ENCODE peak calls at places on chromosomes 1 and 21, in six cellular contexts. G is IMR-90, Y is mesenchymal stem cell, X is mesendoderm, V is H1, U is neuronal stem cell. M is an unnamed sample.

GRCh38 chr1:2452583-2453315 is 23.3 kb upstream of the PLCH2 start:
- DNase-seq in Y (no peak), G (peak), U (no peak), X (no peak), V (no peak), M (no peak)

GRCh38 chr1:206588492-206588891 is 23.8 kb downstream of the EIF2D start:
- DNase-seq in G (no peak), Y (peak), V (no peak), X (no peak), U (no peak), M (no peak)

GRCh38 chr1:58318157-58318665 is 228.3 kb downstream of the OMA1 start:
- DNase-seq in X (no peak), V (no peak), G (no peak), U (no peak), Y (no peak), M (no peak)

GRCh38 chr1:14869197-14869596 is 270.7 kb downstream of the KAZN start:
- DNase-seq in G (peak), V (no peak), U (no peak), Y (no peak), X (no peak), M (no peak)

GRCh38 chr1:68725353-68725752 is 228.5 kb upstream of the DEPDC1 start:
- DNase-seq in G (no peak), X (no peak), U (no peak), V (no peak), Y (no peak), M (no peak)

GRCh38 chr1:150176593-150176992 is 26.9 kb downstream of the PLEKHO1 start:
- DNase-seq in V (no peak), U (no peak), G (no peak), X (no peak), Y (no peak), M (no peak)

GRCh38 chr1:195195423-195196057 is 1412.7 kb downstream of the KCNT2 start:
- DNase-seq in U (no peak), X (no peak), V (no peak), Y (no peak), G (no peak), M (no peak)

GRCh38 chr21:45465611-45466329 is 60.8 kb downstream of the COL18A1 start:
- DNase-seq in G (no peak), Y (no peak), V (no peak), X (no peak), U (no peak), M (no peak)

GRCh38 chr1:215710340-215710971 is 143.4 kb downstream of the KCTD3 start:
- DNase-seq in U (peak), X (peak), Y (peak), G (peak), V (peak), M (peak)

GRCh38 chr1:238830036-238830611 is 556.2 kb upstream of the CHRM3 start:
- DNase-seq in X (no peak), U (no peak), Y (no peak), V (no peak), G (no peak), M (no peak)

GRCh38 chr1:63074321-63074720 is 248.0 kb upstream of the FOXD3 start:
- DNase-seq in V (peak), U (no peak), Y (no peak), X (no peak), G (no peak), M (no peak)

GRCh38 chr1:21379571-21379970 is 60.4 kb upstream of the NBPF3 start:
- DNase-seq in G (no peak), U (no peak), V (no peak), Y (no peak), X (no peak), M (no peak)

GRCh38 chr1:18938707-18939070 is 17.8 kb downstream of the IFFO2 start:
- DNase-seq in X (peak), Y (no peak), V (no peak), U (no peak), G (no peak), M (peak)

GRCh38 chr1:236844499-236845271 is 49.6 kb downstream of the MTR start:
- DNase-seq in X (peak), U (no peak), G (peak), V (no peak), Y (peak), M (peak)

GRCh38 chr1:31679676-31680230 is 24.1 kb downstream of the COL16A1 start:
- DNase-seq in U (no peak), V (no peak), Y (no peak), G (no peak), X (no peak), M (no peak)

GRCh38 chr1:1777950-1778826 is at the start of gene NADK:
- DNase-seq in U (peak), G (peak), Y (peak), X (peak), V (peak), M (peak)

GRCh38 chr1:90716552-90717355 is at the start of gene BARHL2:
- DNase-seq in V (peak), Y (no peak), G (no peak), U (no peak), X (peak), M (no peak)

GRCh38 chr1:15951341-15952153 is 24.4 kb downstream of the ZBTB17 start:
- DNase-seq in V (peak), G (no peak), X (peak), Y (peak), U (no peak), M (no peak)

GRCh38 chr1:164707868-164708331 is 148.9 kb downstream of the PBX1 start:
- DNase-seq in U (no peak), X (peak), G (peak), Y (peak), V (no peak), M (peak)

GRCh38 chr1:167935252-167936067 is 1.0 kb upstream of the DCAF6 start:
- DNase-seq in G (peak), X (peak), V (peak), Y (peak), U (no peak), M (peak)

GRCh38 chr1:109427171-109427467 is 871 bp upstream of the PSMA5 start:
- DNase-seq in Y (no peak), G (no peak), V (no peak), U (no peak), X (no peak), M (peak)

GRCh38 chr1:98323396-98323795 is 338.1 kb upstream of the SNX7 start:
- DNase-seq in Y (peak), U (no peak), V (no peak), X (peak), G (peak), M (peak)

GRCh38 chr1:205449254-205449749 is 6.5 kb downstream of the BLACAT1 start:
- DNase-seq in X (peak), U (no peak), G (no peak), V (no peak), Y (no peak), M (no peak)

GRCh38 chr1:246215505-246215893 is 291.6 kb downstream of the SMYD3 start:
- DNase-seq in Y (no peak), U (no peak), V (no peak), X (no peak), G (no peak), M (peak)
- H3K4me2 ChIP-seq in Y (no peak), U (no peak), V (no peak), X (no peak), G (peak), M (no peak)

DNA sequence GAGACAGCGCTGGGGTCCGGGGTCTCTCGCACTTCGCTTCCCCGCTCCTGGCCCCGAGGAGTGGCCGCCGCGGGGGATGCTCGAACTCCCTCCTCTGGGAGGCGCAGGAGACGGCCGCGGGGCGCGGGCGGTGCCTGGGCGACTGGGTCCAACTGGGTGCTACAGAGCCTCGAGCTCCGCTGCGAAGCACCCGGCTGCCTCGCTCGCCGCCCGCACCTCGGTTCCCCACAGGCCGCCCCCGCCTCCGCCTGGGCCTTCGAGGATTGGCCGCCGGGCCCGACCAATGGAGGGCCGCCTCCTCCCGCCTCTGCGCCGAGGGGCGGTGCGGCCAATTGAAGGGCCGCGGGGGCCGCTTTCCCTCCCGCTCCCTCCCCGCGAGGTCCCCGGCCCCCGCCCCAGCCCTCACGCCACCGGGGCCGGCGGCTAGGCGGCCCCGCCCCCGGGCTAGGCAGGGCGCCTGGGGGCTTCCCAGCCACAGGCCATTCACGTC is at the start of gene CNN3:
- DNase-seq in Y (peak), X (peak), G (peak), V (peak), U (peak), M (peak)
- H3K23ac ChIP-seq in Y (peak), X (peak), G (peak), V (no peak), U (peak), M (peak)

GRCh38 chr1:231544943-231545592 is 16.6 kb downstream of the TSNAX start:
- DNase-seq in X (no peak), U (no peak), G (no peak), V (no peak), Y (no peak), M (no peak)
- H3K4me2 ChIP-seq in X (no peak), U (no peak), G (no peak), V (no peak), Y (no peak), M (no peak)

GRCh38 chr1:246121533-246121932 is 385.5 kb downstream of the SMYD3 start:
- DNase-seq in U (no peak), X (no peak), G (peak), Y (no peak), V (no peak), M (no peak)
- H3K23ac ChIP-seq in U (no peak), X (no peak), G (no peak), Y (no peak), V (no peak), M (no peak)

GRCh38 chr1:92944901-92945747 is 16.1 kb downstream of the DIPK1A start:
- DNase-seq in Y (no peak), U (no peak), V (no peak), X (peak), G (no peak), M (no peak)
- H3K4me2 ChIP-seq in Y (no peak), U (no peak), V (no peak), X (no peak), G (no peak), M (no peak)

GRCh38 chr1:160401487-160401805 is 1.1 kb downstream of the VANGL2 start:
- DNase-seq in G (no peak), X (no peak), U (no peak), V (no peak), Y (no peak), M (no peak)
- H3K23ac ChIP-seq in G (peak), X (peak), U (peak), V (peak), Y (no peak), M (peak)

DNA sequence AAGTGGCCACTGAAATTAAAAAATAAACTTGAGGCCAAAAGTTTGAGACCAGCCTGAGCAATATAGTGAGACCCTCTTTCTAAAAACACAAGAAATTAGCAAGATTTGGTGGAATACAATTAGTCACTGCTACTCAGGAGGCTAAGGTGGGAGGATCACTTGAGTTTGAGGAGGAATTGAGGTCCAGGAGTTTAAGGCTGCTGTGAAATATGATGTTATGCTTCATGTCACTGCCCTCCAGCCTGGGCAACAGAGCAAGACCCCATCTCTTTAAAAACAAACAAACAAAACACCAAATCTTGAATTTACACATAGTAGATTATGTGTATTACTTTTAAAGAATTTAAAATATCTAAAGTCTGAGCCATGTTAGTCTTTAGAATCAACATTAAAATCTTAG is 6.3 kb upstream of the FNBP1L start:
- DNase-seq in Y (no peak), U (no peak), X (no peak), G (no peak), V (no peak), M (no peak)
- H3K4me2 ChIP-seq in Y (no peak), U (no peak), X (no peak), G (no peak), V (no peak), M (no peak)

GRCh38 chr1:228424685-228425660 is 8.3 kb upstream of the TRIM17 start:
- DNase-seq in V (no peak), U (no peak), G (no peak), Y (no peak), X (no peak), M (no peak)

GRCh38 chr1:228426518-228427175 is 10.0 kb upstream of the TRIM17 start:
- DNase-seq in V (no peak), U (no peak), Y (no peak), G (no peak), X (no peak), M (no peak)

GRCh38 chr1:228429007-228429406 is 12.3 kb upstream of the TRIM17 start:
- DNase-seq in Y (no peak), X (no peak), G (no peak), V (no peak), U (no peak), M (no peak)

GRCh38 chr1:228430243-228430642 is 13.6 kb upstream of the TRIM17 start:
- DNase-seq in Y (no peak), U (no peak), G (no peak), V (no peak), X (no peak), M (no peak)

DNA sequence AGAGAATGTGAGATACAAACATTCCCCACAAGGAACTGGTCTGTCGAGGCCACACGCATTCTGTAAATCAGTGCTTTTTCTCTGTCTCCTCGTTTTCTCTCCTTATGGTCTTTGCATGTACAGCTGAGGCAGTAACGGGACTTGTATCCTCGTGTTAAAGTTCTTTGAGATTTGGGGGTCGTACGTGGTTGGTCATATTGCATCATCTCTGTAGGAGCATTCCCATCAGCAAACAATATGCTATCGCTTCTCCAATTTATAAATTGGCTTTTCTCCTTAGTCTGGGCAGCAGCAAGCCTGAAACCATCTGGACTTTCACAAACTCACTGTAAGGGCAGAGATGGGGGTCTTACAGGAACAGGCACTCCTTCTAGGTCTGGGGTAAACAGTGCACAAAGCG is 13.0 kb upstream of the TRIM17 start:
- DNase-seq in V (no peak), X (no peak), G (no peak), Y (no peak), U (no peak), M (no peak)
- H3K23ac ChIP-seq in V (no peak), X (no peak), G (no peak), Y (no peak), U (no peak), M (no peak)

M was measured in trophoblast cell.